ENCODE peak calls at places on chromosomes 7 and 10, in seven cellular contexts. U, E, O, C, J, M and Q are unnamed samples.
A peak's percentile ranks its signal among the peaks of the same experiment; 100 is the strongest.

GRCh38 chr10:104254493-104255243 is at the start of gene GSTO1:
- DNase-seq in U (peak; percentile 30), E (peak; percentile 39), O (no peak), C (peak; percentile 82), J (peak; percentile 46), M (peak; percentile 40), Q (peak; percentile 49)

GRCh38 chr10:102324061-102324460 is 71.4 kb upstream of the NFKB2 start:
- DNase-seq in U (no peak), E (no peak), O (no peak), C (no peak), J (no peak), M (no peak), Q (no peak)

GRCh38 chr7:101308245-101309085 is 13.1 kb downstream of the IFT22 start:
- DNase-seq in U (no peak), E (no peak), O (peak; percentile 26), C (no peak), J (no peak), M (peak; percentile 60), Q (no peak)

GRCh38 chr7:85489498-85489897 is 302.6 kb upstream of the SEMA3D start:
- DNase-seq in U (no peak), E (no peak), O (peak; percentile 91), C (no peak), J (no peak), M (no peak), Q (no peak)

GRCh38 chr7:39952378-39952777 is 2.3 kb downstream of the CDK13 start:
- DNase-seq in U (no peak), E (no peak), O (no peak), C (no peak), J (no peak), M (no peak), Q (no peak)

GRCh38 chr7:30708983-30709382 is 26.7 kb upstream of the CRHR2 start:
- DNase-seq in U (no peak), E (no peak), O (no peak), C (no peak), J (no peak), M (no peak), Q (no peak)

GRCh38 chr7:158284121-158284520 is 303.5 kb downstream of the PTPRN2 start:
- DNase-seq in U (no peak), E (no peak), O (no peak), C (no peak), J (no peak), M (no peak), Q (no peak)

GRCh38 chr10:120278069-120278468 is 179.0 kb upstream of the PLPP4 start:
- DNase-seq in U (no peak), E (no peak), O (no peak), C (no peak), J (no peak), M (no peak), Q (no peak)